ENCODE peak calls at places on chromosome 5, in six cellular contexts. F is GM12865, K is neural progenitor cell, R is bronchial epithelial cell, U is choroid plexus epithelial cell, Z is GM10248. J is an unnamed sample.
A peak's percentile ranks its signal among the peaks of the same experiment; 100 is the strongest.

GRCh38 chr5:128121679-128122078 is 38.1 kb downstream of the SLC12A2 start:
- DNase-seq in F (no peak), K (no peak), R (peak; percentile 55), U (no peak), Z (no peak), J (no peak)

GRCh38 chr5:161751265-161751664 is 65.7 kb downstream of the GABRA6 start:
- DNase-seq in F (no peak), K (peak; percentile 3), R (no peak), U (no peak), Z (no peak), J (no peak)

GRCh38 chr5:98940586-98940985 is 11.8 kb upstream of the CHD1 start:
- DNase-seq in F (no peak), K (peak; percentile 44), R (no peak), U (peak; percentile 24), Z (no peak), J (no peak)

GRCh38 chr5:136626531-136626930 is 261.2 kb upstream of the TRPC7 start:
- DNase-seq in F (no peak), K (no peak), R (no peak), U (no peak), Z (no peak), J (no peak)

GRCh38 chr5:146388418-146388817 is 49.8 kb downstream of the POU4F3 start:
- DNase-seq in F (no peak), K (no peak), R (peak; percentile 2), U (peak; percentile 62), Z (no peak), J (no peak)

GRCh38 chr5:142115937-142116614 is 7.5 kb downstream of the NDFIP1 start:
- DNase-seq in F (no peak), K (no peak), R (peak; percentile 73), U (peak; percentile 49), Z (no peak), J (no peak)

GRCh38 chr5:68041293-68041692 is 174.3 kb upstream of the PIK3R1 start:
- DNase-seq in F (peak; percentile 81), K (no peak), R (no peak), U (no peak), Z (peak; percentile 45), J (no peak)

GRCh38 chr5:139668064-139668880 is 20.1 kb downstream of the CXXC5 start:
- DNase-seq in F (peak; percentile 58), K (peak; percentile 67), R (peak; percentile 35), U (no peak), Z (peak; percentile 61), J (no peak)

GRCh38 chr5:43300112-43300511 is 13.1 kb downstream of the HMGCS1 start:
- DNase-seq in F (no peak), K (no peak), R (no peak), U (no peak), Z (no peak), J (no peak)

GRCh38 chr5:59615272-59615671 is 278.3 kb downstream of the PDE4D start:
- DNase-seq in F (no peak), K (no peak), R (peak; percentile 77), U (peak; percentile 73), Z (no peak), J (no peak)

GRCh38 chr5:173764321-173765029 is 123.7 kb upstream of the CPEB4 start:
- DNase-seq in F (peak; percentile 56), K (peak; percentile 32), R (peak; percentile 88), U (peak; percentile 98), Z (no peak), J (no peak)

GRCh38 chr5:4116834-4117233 is 521.2 kb downstream of the IRX1 start:
- DNase-seq in F (no peak), K (no peak), R (peak; percentile 25), U (no peak), Z (no peak), J (no peak)
- TF ChIP-seq CTCF in F (no peak), K (no peak), R (no peak), U (no peak), Z (no peak), J (no peak)

DNA sequence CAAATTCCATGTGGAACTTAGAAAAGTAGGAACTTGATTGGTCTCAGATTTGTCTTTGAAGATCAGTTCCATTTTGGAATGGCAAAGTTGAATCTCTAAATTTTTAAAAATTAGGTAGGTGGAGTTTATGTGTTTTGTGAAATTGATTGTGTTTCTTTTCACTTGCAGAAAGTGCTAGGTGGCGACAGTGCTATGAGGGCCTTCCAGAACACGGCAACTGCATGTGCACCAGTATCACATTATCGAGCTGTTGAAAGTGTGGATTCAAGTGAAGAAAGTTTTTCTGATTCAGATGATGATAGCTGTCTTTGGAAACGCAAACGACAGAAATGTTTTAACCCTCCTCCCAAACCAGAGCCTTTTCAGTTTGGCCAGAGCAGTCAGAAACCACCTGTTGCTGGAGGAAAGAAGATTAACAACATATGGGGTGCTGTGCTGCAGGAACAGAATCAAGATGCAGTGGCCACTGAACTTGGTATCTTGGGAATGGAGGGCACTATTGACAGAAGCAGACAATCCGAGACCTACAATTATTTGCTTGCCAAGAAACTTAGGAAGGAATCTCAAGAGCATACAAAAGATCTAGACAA is 2.8 kb downstream of the PHAX start:
- DNase-seq in F (no peak), K (no peak), R (no peak), U (no peak), Z (no peak), J (no peak)
- TF ChIP-seq CTCF in F (no peak), K (no peak), R (no peak), U (no peak), Z (no peak), J (no peak)

GRCh38 chr5:122959740-122960450 is 76.6 kb downstream of the PPIC start:
- DNase-seq in F (no peak), K (no peak), R (no peak), U (no peak), Z (no peak), J (no peak)

GRCh38 chr5:122954719-122955118 is 81.8 kb downstream of the PPIC start:
- DNase-seq in F (no peak), K (no peak), R (no peak), U (no peak), Z (no peak), J (no peak)

GRCh38 chr5:122951658-122952057 is 84.9 kb downstream of the PPIC start:
- DNase-seq in F (no peak), K (no peak), R (peak; percentile 7), U (no peak), Z (no peak), J (no peak)

GRCh38 chr5:122963305-122963704 is 73.2 kb downstream of the PPIC start:
- DNase-seq in F (no peak), K (no peak), R (no peak), U (no peak), Z (no peak), J (no peak)

GRCh38 chr5:122957457-122957856 is 79.1 kb downstream of the PPIC start:
- DNase-seq in F (no peak), K (no peak), R (no peak), U (no peak), Z (no peak), J (no peak)
- TF ChIP-seq CTCF in F (no peak), K (no peak), R (no peak), U (no peak), Z (no peak), J (no peak)

DNA sequence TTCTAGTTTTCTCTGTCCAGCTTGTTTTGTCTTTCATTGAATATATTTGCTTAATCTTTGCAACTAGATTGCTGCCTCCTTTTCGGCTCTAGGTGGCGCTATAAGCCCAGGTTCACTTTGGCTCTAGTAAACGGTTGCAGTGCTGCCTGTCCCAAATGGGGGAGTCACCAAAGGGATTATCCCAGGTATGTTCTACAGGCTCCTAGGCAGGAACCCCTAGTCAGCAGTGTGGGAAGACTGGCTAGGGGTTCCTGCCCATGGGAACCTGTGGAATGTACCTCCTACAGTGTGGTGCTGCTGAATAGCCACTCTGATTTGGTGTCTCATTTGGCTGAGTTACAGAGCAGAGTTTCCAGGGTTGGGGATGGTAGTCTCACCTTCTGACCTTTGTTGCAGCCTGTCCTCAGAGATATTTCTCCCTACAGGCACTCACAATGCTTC is 85.2 kb downstream of the ARSB start:
- DNase-seq in F (peak; percentile 80), K (peak; percentile 78), R (peak; percentile 57), U (peak; percentile 80), Z (peak; percentile 40), J (no peak)
- TF ChIP-seq CTCF in F (peak; percentile 82), K (peak; percentile 96), R (peak; percentile 77), U (peak; percentile 94), Z (peak; percentile 46), J (peak; percentile 54)

DNA sequence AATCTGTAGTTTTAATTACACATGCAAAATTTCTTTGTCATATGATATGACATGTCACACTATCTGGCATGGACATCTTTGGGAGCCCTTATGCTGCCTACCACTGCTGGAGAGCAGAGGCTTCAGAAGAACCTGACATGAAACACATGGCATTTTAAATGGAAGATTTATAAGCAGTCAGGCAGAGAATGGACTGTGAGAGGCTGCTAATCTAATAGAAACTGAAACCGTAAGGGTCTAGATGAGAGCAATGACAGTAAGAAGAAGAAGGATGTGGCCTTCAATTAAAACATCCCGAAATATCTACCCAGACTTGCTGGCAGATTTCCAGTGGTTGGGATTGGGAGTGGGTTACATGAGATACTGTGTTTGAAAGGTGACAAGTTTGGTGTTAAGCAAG is 149.8 kb downstream of the MACIR start:
- DNase-seq in F (no peak), K (no peak), R (no peak), U (no peak), Z (no peak), J (no peak)
- TF ChIP-seq CTCF in F (no peak), K (no peak), R (no peak), U (no peak), Z (no peak), J (no peak)

J was measured in mesothelial cell of epicardium.